ENCODE peak calls at places on chromosomes 11 and 22, in four cellular contexts. Z is dorsolateral prefrontal cortex, N is brain pericyte, U is mesenteric fat pad. I is an unnamed sample.

GRCh38 chr11:77202941-77203900 is 75.2 kb downstream of the MYO7A start:
- DNase-seq in Z (no peak), N (no peak), U (peak; percentile 76), I (no peak)

GRCh38 chr11:34899633-34900016 is 16.6 kb downstream of the APIP start:
- DNase-seq in Z (no peak), N (no peak), U (no peak), I (no peak)

GRCh38 chr22:17190702-17191101 is 28.5 kb downstream of the ADA2 start:
- DNase-seq in Z (no peak), N (no peak), U (no peak), I (no peak)

GRCh38 chr11:76765863-76766350 is 17.2 kb upstream of the TSKU start:
- DNase-seq in Z (no peak), N (no peak), U (no peak), I (no peak)

GRCh38 chr22:29469755-29470154 is 10.3 kb upstream of the NEFH start:
- DNase-seq in Z (no peak), N (no peak), U (no peak), I (no peak)

GRCh38 chr11:17991799-17992433 is 20.9 kb downstream of the SERGEF start:
- DNase-seq in Z (no peak), N (no peak), U (no peak), I (no peak)

GRCh38 chr11:27230175-27230565 is 132.8 kb downstream of the CCDC34 start:
- DNase-seq in Z (no peak), N (no peak), U (no peak), I (no peak)

GRCh38 chr11:80855975-80856524 is 1415.2 kb upstream of the TENM4 start:
- DNase-seq in Z (no peak), N (no peak), U (no peak), I (no peak)

GRCh38 chr11:67237574-67237973 is 28.7 kb upstream of the GRK2 start:
- DNase-seq in Z (no peak), N (no peak), U (no peak), I (no peak)

GRCh38 chr11:62497132-62497915 is 49.3 kb downstream of the AHNAK start:
- DNase-seq in Z (no peak), N (no peak), U (no peak), I (no peak)

GRCh38 chr11:92735039-92735438 is 234.4 kb upstream of the MTNR1B start:
- DNase-seq in Z (no peak), N (no peak), U (no peak), I (no peak)

GRCh38 chr11:37177721-37178120 is 579.7 kb upstream of the RAG2 start:
- DNase-seq in Z (no peak), N (no peak), U (no peak), I (no peak)

GRCh38 chr11:42315267-42315666 is 855.8 kb upstream of the LRRC4C start:
- DNase-seq in Z (no peak), N (no peak), U (no peak), I (no peak)

GRCh38 chr22:23278883-23279675 is 98.8 kb downstream of the BCR start:
- DNase-seq in Z (no peak), N (no peak), U (no peak), I (no peak)

GRCh38 chr11:92657226-92657625 is 312.2 kb upstream of the MTNR1B start:
- DNase-seq in Z (no peak), N (no peak), U (no peak), I (no peak)

GRCh38 chr11:13942908-13943505 is 19.5 kb upstream of the SPON1 start:
- DNase-seq in Z (no peak), N (no peak), U (no peak), I (no peak)

GRCh38 chr11:3914807-3915206 is 59.3 kb downstream of the STIM1 start:
- DNase-seq in Z (no peak), N (no peak), U (no peak), I (no peak)

GRCh38 chr11:45665206-45665932 is at the start of gene CHST1:
- DNase-seq in Z (no peak), N (no peak), U (no peak), I (no peak)

GRCh38 chr22:28333106-28333505 is 346.5 kb downstream of the TTC28 start:
- DNase-seq in Z (no peak), N (no peak), U (no peak), I (no peak)

GRCh38 chr11:6895010-6895409 is 2.7 kb upstream of the OR2D2 start:
- DNase-seq in Z (no peak), N (no peak), U (no peak), I (no peak)

GRCh38 chr22:38315801-38316339 is 1.4 kb downstream of the CSNK1E start:
- DNase-seq in Z (no peak), N (no peak), U (no peak), I (no peak)

GRCh38 chr11:131504199-131504949 is 134.0 kb downstream of the NTM start:
- DNase-seq in Z (peak; percentile 53), N (no peak), U (no peak), I (no peak)

GRCh38 chr11:115716577-115717214 is 212.5 kb upstream of the CADM1 start:
- DNase-seq in Z (no peak), N (no peak), U (no peak), I (no peak)

GRCh38 chr11:94728541-94728940 is 39.6 kb upstream of the AMOTL1 start:
- DNase-seq in Z (no peak), N (no peak), U (no peak), I (no peak)